ENCODE peak calls at places on chromosomes 12 and 14, in four cellular contexts. W is HepG2, T is K562, K is GM12878. L is an unnamed sample.

GRCh38 chr12:109462868-109463692 is 14.0 kb downstream of the KCTD10 start:
- DNase-seq in W (peak), T (no peak), K (no peak), L (no peak)

GRCh38 chr12:91781114-91781513 is 364.5 kb downstream of the BTG1 start:
- DNase-seq in W (no peak), T (no peak), K (no peak), L (no peak)

GRCh38 chr12:117456076-117456475 is 94.7 kb upstream of the NOS1 start:
- DNase-seq in W (no peak), T (no peak), K (no peak), L (no peak)

GRCh38 chr12:8675471-8676083 is 13.0 kb upstream of the MFAP5 start:
- DNase-seq in W (no peak), T (no peak), K (no peak), L (no peak)

GRCh38 chr14:58299665-58300202 is 1.4 kb downstream of the ARID4A start:
- DNase-seq in W (no peak), T (peak), K (no peak), L (peak)

GRCh38 chr14:29798776-29799175 is 128.9 kb downstream of the PRKD1 start:
- DNase-seq in W (no peak), T (no peak), K (no peak), L (no peak)

GRCh38 chr14:37985826-37986470 is 221.8 kb upstream of the SSTR1 start:
- DNase-seq in W (peak), T (peak), K (no peak), L (peak)

GRCh38 chr12:76698966-76699365 is 64.9 kb upstream of the ZDHHC17 start:
- DNase-seq in W (no peak), T (no peak), K (no peak), L (no peak)

GRCh38 chr12:78403136-78403535 is 461.4 kb upstream of the SYT1 start:
- DNase-seq in W (no peak), T (no peak), K (no peak), L (no peak)

GRCh38 chr14:71467419-71467818 is 464.8 kb upstream of the RGS6 start:
- DNase-seq in W (no peak), T (no peak), K (no peak), L (no peak)

GRCh38 chr12:31591308-31591901 is 469 bp upstream of the DENND5B start:
- DNase-seq in W (no peak), T (peak), K (no peak), L (peak)

GRCh38 chr14:77103475-77103874 is 5.4 kb downstream of the CIPC start:
- DNase-seq in W (no peak), T (no peak), K (no peak), L (no peak)

GRCh38 chr12:115088328-115088994 is 404.5 kb upstream of the TBX3 start:
- DNase-seq in W (peak), T (no peak), K (no peak), L (no peak)

GRCh38 chr12:127681151-127681754 is 585.7 kb upstream of the TMEM132C start:
- DNase-seq in W (no peak), T (no peak), K (no peak), L (no peak)

GRCh38 chr14:105165761-105166485 is 2.7 kb downstream of the JAG2 start:
- DNase-seq in W (no peak), T (no peak), K (no peak), L (no peak)

GRCh38 chr12:56900583-56900982 is 33.6 kb downstream of the SDR9C7 start:
- DNase-seq in W (no peak), T (peak), K (no peak), L (no peak)

GRCh38 chr12:111455448-111456320 is 50.0 kb downstream of the SH2B3 start:
- DNase-seq in W (no peak), T (no peak), K (no peak), L (no peak)

GRCh38 chr14:95527392-95528002 is 7.4 kb upstream of the GLRX5 start:
- DNase-seq in W (peak), T (peak), K (no peak), L (no peak)

GRCh38 chr14:24428628-24429394 is 657 bp downstream of the CBLN3 start:
- DNase-seq in W (no peak), T (no peak), K (no peak), L (no peak)
- TF ChIP-seq TARDBP in W (no peak), T (no peak), K (no peak), L (no peak)

DNA sequence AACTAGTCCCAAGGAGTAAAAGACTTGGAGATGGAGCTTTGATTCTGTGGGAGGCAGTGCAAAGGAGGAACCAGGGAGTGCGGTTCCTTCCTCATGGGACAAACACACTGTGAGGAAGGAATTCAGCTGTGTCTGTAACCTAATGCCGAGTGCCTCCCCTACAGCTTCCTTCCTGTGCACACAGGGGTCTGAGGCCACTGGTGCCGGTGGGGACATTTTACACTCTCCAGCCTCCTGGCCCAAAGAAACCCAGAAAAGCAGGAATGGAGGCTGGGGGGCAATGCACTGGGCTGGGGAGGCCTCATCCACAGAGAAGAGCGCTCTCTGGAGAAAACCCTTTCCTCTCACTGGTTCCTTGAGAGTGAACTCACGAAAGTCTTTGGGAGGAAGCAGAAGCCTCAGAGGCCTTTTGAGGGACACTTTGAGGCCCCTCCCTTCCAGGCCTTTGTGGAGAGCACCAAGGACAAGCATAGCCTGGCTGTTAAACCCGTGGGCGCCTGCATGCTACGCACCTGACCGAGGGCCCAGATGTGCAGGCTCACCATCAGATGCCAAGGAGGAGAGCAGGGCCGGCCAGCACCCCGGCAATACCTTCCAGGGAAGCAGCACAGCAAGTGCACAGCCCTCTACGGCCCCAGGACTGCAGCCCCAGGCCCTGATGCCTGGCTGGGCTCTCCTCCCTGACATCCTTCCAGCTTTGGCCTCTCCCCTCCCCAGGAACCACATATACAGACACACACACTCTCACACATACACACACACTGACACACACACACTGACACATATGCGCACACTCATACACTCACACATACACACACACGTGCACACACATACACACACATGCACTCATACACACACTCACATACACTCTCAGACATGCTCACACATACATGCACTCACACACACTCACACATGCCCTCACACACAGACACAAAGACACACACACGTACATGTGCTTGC is 52.0 kb downstream of the NFKBIA start:
- DNase-seq in W (no peak), T (no peak), K (no peak), L (no peak)
- TF ChIP-seq TARDBP in W (no peak), T (no peak), K (no peak), L (no peak)

DNA sequence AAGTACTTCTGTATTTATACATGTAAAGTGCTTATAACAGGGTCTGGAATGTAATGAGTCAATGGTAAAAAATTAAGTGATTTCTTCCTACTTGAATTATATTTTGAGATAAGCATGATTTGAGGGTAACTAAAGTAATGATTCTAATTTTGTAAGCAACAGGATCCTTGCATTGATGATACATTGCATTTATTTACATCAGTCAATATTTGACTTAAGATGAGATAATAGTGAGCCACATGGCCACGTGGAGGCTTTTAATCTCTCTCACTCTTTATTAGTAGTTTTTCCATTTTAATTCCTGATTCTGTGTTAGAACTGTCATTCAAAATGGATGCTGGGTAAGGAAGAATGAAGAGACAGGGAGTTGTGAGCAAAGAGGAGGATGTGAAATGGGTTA is 298.1 kb upstream of the PRICKLE1 start:
- DNase-seq in W (no peak), T (no peak), K (no peak), L (no peak)
- TF ChIP-seq TARDBP in W (no peak), T (no peak), K (no peak), L (no peak)

GRCh38 chr14:81416233-81416927 is 16.3 kb upstream of the STON2 start:
- DNase-seq in W (no peak), T (peak), K (no peak), L (no peak)
- TF ChIP-seq TARDBP in W (no peak), T (no peak), K (no peak), L (no peak)

GRCh38 chr12:32896438-32897275 is at the start of gene PKP2:
- DNase-seq in W (peak), T (peak), K (no peak), L (peak)
- TF ChIP-seq TARDBP in W (peak), T (no peak), K (no peak), L (no peak)

DNA sequence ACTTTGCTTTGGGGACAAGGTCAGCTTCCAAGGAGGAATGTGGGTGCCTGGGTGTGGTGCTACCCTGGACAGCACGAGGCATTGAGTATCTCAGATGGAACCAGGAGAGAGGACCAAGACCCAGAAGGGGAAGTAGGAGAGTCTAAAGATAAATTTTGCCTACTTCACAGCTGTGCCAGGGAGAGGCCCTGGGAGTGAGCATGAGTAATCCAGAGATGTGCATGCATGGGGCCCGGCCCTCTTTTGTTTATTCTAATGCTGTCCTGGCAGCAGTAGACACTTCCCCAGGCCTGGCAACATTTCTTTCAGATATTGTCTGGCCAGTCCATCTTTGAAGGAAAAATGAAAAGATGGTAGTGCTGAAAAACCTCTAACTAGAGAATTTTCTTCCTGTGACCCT is 49.5 kb upstream of the GNPNAT1 start:
- DNase-seq in W (no peak), T (no peak), K (no peak), L (no peak)
- TF ChIP-seq TARDBP in W (no peak), T (no peak), K (no peak), L (no peak)

DNA sequence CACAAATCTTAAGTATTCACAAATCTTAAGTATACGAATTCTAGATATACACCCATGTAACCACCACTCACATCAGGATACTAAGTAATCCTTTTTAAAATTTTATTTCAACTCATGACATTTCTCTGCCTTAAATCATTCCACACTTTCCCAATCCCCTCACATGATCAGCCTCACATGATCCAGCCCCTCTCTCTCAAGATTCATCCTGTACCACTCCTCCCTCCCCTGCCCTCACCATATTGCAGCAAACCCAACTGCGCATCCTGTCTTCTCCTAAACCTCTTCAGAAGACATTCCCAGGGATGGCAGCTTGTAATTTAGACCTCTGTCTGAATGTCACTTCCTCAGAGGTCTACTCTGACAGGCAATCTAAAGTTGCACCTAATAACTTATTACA is 1.7 kb upstream of the EIF4B start:
- DNase-seq in W (no peak), T (peak), K (no peak), L (no peak)
- TF ChIP-seq TARDBP in W (no peak), T (no peak), K (no peak), L (no peak)

DNA sequence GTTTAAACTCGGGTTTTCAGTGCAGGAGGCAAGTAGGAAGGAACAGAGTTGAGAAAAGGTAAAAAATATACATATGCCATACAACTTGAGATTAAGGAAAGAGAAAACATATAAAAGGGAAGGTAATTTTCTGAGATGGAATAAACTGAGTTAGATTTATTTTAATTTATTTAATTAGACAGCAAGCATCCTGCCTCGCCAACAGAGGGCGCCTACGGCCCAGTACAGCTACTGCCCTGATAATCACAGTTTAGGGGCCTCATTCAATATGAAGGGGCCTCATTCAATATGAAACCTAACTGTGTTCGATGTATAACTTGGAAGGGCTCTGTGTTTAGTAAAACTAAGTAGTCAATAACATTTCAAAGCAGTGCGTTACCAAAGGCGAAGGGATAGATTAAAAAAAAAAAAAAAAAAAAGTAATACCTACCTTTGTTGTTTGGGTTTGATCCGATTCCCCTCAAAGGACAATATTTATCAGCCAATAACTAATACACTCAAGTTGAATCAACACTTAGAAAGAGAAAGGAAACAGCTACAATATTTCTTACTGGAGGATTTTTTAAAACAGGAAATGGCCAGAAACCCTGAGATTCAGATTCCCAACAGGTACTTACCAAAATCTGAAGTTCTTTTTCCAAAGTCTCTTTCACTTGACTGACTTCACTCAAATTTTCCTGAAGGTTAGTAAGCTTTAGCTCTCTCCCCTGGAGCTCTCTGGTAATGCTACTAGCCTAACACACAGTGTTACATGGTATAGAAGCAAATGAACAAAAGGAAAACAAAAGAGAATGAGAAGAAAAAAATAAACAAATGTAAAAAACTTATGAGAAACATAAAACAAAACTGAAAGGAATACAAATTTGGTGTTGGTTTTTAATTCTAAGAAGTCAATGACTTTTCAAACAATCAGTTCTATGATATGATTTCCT is 70.0 kb upstream of the VPS33A start:
- DNase-seq in W (peak), T (peak), K (no peak), L (peak)
- TF ChIP-seq TARDBP in W (no peak), T (no peak), K (no peak), L (no peak)

GRCh38 chr14:22071001-22071400 is 397.4 kb upstream of the OR4E1 start:
- DNase-seq in W (no peak), T (no peak), K (peak), L (no peak)
- TF ChIP-seq TARDBP in W (no peak), T (no peak), K (no peak), L (no peak)

GRCh38 chr12:49909826-49910225 is 6.1 kb upstream of the FAIM2 start:
- DNase-seq in W (peak), T (peak), K (no peak), L (no peak)
- TF ChIP-seq TARDBP in W (no peak), T (no peak), K (no peak), L (no peak)

L was measured in HEK293T.